ENCODE peak calls at places on chromosomes 7 and 10, in six cellular contexts. One of them, this sample, is unnamed.

GRCh38 chr10:94076325-94076841 is 82.7 kb downstream of the PLCE1 start:
- DNase-seq in endothelial cell of umbilical vein: no peak
- DNase-seq in stimulated activated naive CD8-positive, alpha-beta T cell treated with anti-CD3 and anti-CD28 coated beads, Interleukin-15, amount 100 ng/mL, for 72 hours: no peak
- DNase-seq in GM19239: no peak
- DNase-seq in HCT116: no peak
- DNase-seq in stromal cell of bone marrow: peak
- DNase-seq in this sample: no peak

GRCh38 chr10:69577268-69578232 is 4.3 kb upstream of the NEUROG3 start:
- DNase-seq in endothelial cell of umbilical vein: peak
- DNase-seq in stimulated activated naive CD8-positive, alpha-beta T cell treated with anti-CD3 and anti-CD28 coated beads, Interleukin-15, amount 100 ng/mL, for 72 hours: no peak
- DNase-seq in GM19239: no peak
- DNase-seq in HCT116: no peak
- DNase-seq in stromal cell of bone marrow: no peak
- DNase-seq in this sample: no peak

GRCh38 chr10:48748573-48748972 is 63.9 kb downstream of the WDFY4 start:
- DNase-seq in endothelial cell of umbilical vein: no peak
- DNase-seq in stimulated activated naive CD8-positive, alpha-beta T cell treated with anti-CD3 and anti-CD28 coated beads, Interleukin-15, amount 100 ng/mL, for 72 hours: no peak
- DNase-seq in GM19239: no peak
- DNase-seq in HCT116: no peak
- DNase-seq in stromal cell of bone marrow: no peak
- DNase-seq in this sample: no peak

GRCh38 chr10:36899652-36900051 is 225.7 kb upstream of the ANKRD30A start:
- DNase-seq in endothelial cell of umbilical vein: no peak
- DNase-seq in stimulated activated naive CD8-positive, alpha-beta T cell treated with anti-CD3 and anti-CD28 coated beads, Interleukin-15, amount 100 ng/mL, for 72 hours: no peak
- DNase-seq in GM19239: no peak
- DNase-seq in HCT116: no peak
- DNase-seq in stromal cell of bone marrow: no peak
- DNase-seq in this sample: no peak

GRCh38 chr10:22042557-22043326 is 39.2 kb upstream of the DNAJC1 start:
- DNase-seq in endothelial cell of umbilical vein: no peak
- DNase-seq in stimulated activated naive CD8-positive, alpha-beta T cell treated with anti-CD3 and anti-CD28 coated beads, Interleukin-15, amount 100 ng/mL, for 72 hours: no peak
- DNase-seq in GM19239: no peak
- DNase-seq in HCT116: peak
- DNase-seq in stromal cell of bone marrow: no peak
- DNase-seq in this sample: no peak

GRCh38 chr7:154914580-154915380 is 88.1 kb downstream of the PAXIP1 start:
- DNase-seq in endothelial cell of umbilical vein: no peak
- DNase-seq in stimulated activated naive CD8-positive, alpha-beta T cell treated with anti-CD3 and anti-CD28 coated beads, Interleukin-15, amount 100 ng/mL, for 72 hours: no peak
- DNase-seq in GM19239: no peak
- DNase-seq in HCT116: no peak
- DNase-seq in stromal cell of bone marrow: no peak
- DNase-seq in this sample: no peak

GRCh38 chr10:95790982-95791381 is 35.0 kb downstream of the ENTPD1 start:
- DNase-seq in endothelial cell of umbilical vein: no peak
- DNase-seq in stimulated activated naive CD8-positive, alpha-beta T cell treated with anti-CD3 and anti-CD28 coated beads, Interleukin-15, amount 100 ng/mL, for 72 hours: no peak
- DNase-seq in GM19239: no peak
- DNase-seq in HCT116: no peak
- DNase-seq in stromal cell of bone marrow: no peak
- DNase-seq in this sample: no peak

GRCh38 chr7:29091121-29091601 is 55.2 kb downstream of the CPVL start:
- DNase-seq in endothelial cell of umbilical vein: no peak
- DNase-seq in stimulated activated naive CD8-positive, alpha-beta T cell treated with anti-CD3 and anti-CD28 coated beads, Interleukin-15, amount 100 ng/mL, for 72 hours: no peak
- DNase-seq in GM19239: no peak
- DNase-seq in HCT116: no peak
- DNase-seq in stromal cell of bone marrow: no peak
- DNase-seq in this sample: peak

GRCh38 chr10:64396105-64396504 is 874.9 kb downstream of the REEP3 start:
- DNase-seq in endothelial cell of umbilical vein: no peak
- DNase-seq in stimulated activated naive CD8-positive, alpha-beta T cell treated with anti-CD3 and anti-CD28 coated beads, Interleukin-15, amount 100 ng/mL, for 72 hours: no peak
- DNase-seq in GM19239: no peak
- DNase-seq in HCT116: no peak
- DNase-seq in stromal cell of bone marrow: peak
- DNase-seq in this sample: no peak

GRCh38 chr10:33248638-33249037 is 85.8 kb downstream of the NRP1 start:
- DNase-seq in endothelial cell of umbilical vein: peak
- DNase-seq in stimulated activated naive CD8-positive, alpha-beta T cell treated with anti-CD3 and anti-CD28 coated beads, Interleukin-15, amount 100 ng/mL, for 72 hours: peak
- DNase-seq in GM19239: no peak
- DNase-seq in HCT116: no peak
- DNase-seq in stromal cell of bone marrow: peak
- DNase-seq in this sample: no peak

GRCh38 chr10:127485153-127485857 is 63.8 kb upstream of the NPS start:
- DNase-seq in endothelial cell of umbilical vein: no peak
- DNase-seq in stimulated activated naive CD8-positive, alpha-beta T cell treated with anti-CD3 and anti-CD28 coated beads, Interleukin-15, amount 100 ng/mL, for 72 hours: no peak
- DNase-seq in GM19239: no peak
- DNase-seq in HCT116: no peak
- DNase-seq in stromal cell of bone marrow: peak
- DNase-seq in this sample: no peak

GRCh38 chr7:104967088-104967487 is 46.9 kb upstream of the KMT2E start:
- DNase-seq in endothelial cell of umbilical vein: no peak
- DNase-seq in stimulated activated naive CD8-positive, alpha-beta T cell treated with anti-CD3 and anti-CD28 coated beads, Interleukin-15, amount 100 ng/mL, for 72 hours: no peak
- DNase-seq in GM19239: no peak
- DNase-seq in HCT116: no peak
- DNase-seq in stromal cell of bone marrow: no peak
- DNase-seq in this sample: no peak

GRCh38 chr7:128215739-128216138 is 25.3 kb upstream of the LEP start:
- DNase-seq in endothelial cell of umbilical vein: no peak
- DNase-seq in stimulated activated naive CD8-positive, alpha-beta T cell treated with anti-CD3 and anti-CD28 coated beads, Interleukin-15, amount 100 ng/mL, for 72 hours: no peak
- DNase-seq in GM19239: no peak
- DNase-seq in HCT116: no peak
- DNase-seq in stromal cell of bone marrow: peak
- DNase-seq in this sample: no peak

GRCh38 chr7:90244909-90245841 is at the start of gene CFAP69:
- DNase-seq in endothelial cell of umbilical vein: peak
- DNase-seq in stimulated activated naive CD8-positive, alpha-beta T cell treated with anti-CD3 and anti-CD28 coated beads, Interleukin-15, amount 100 ng/mL, for 72 hours: peak
- DNase-seq in GM19239: peak
- DNase-seq in HCT116: peak
- DNase-seq in stromal cell of bone marrow: peak
- DNase-seq in this sample: peak

GRCh38 chr10:89535185-89536012 is at the start of gene SLC16A12:
- DNase-seq in endothelial cell of umbilical vein: no peak
- DNase-seq in stimulated activated naive CD8-positive, alpha-beta T cell treated with anti-CD3 and anti-CD28 coated beads, Interleukin-15, amount 100 ng/mL, for 72 hours: no peak
- DNase-seq in GM19239: no peak
- DNase-seq in HCT116: no peak
- DNase-seq in stromal cell of bone marrow: no peak
- DNase-seq in this sample: peak

This sample was measured in GM10248.